ENCODE peak calls at places on chromosomes 4 and X, in five cellular contexts. F, T, W, N and Z are unnamed samples.

GRCh38 chr4:38023347-38024202 is 63.4 kb downstream of the PTTG2 start:
- DNase-seq in F (no peak), T (no peak), W (no peak), N (no peak), Z (peak; percentile 49)

GRCh38 chr4:114378306-114378903 is 220.2 kb upstream of the UGT8 start:
- DNase-seq in F (peak; percentile 22), T (peak; percentile 12), W (peak; percentile 59), N (peak; percentile 34), Z (peak; percentile 32)

GRCh38 chr4:159937595-159937994 is 834.7 kb downstream of the RAPGEF2 start:
- DNase-seq in F (no peak), T (no peak), W (no peak), N (no peak), Z (no peak)

GRCh38 chr4:88866862-88867550 is 169.4 kb upstream of the NAP1L5 start:
- DNase-seq in F (no peak), T (no peak), W (peak; percentile 63), N (no peak), Z (no peak)

GRCh38 chrX:12955882-12956703 is 18.8 kb upstream of the TMSB4X start:
- DNase-seq in F (peak; percentile 59), T (no peak), W (peak; percentile 86), N (peak; percentile 74), Z (no peak)

GRCh38 chrX:139200793-139201192 is 329.7 kb upstream of the F9 start:
- DNase-seq in F (no peak), T (no peak), W (peak; percentile 36), N (peak; percentile 59), Z (no peak)

GRCh38 chr4:173415092-173415491 is 16.2 kb upstream of the SCRG1 start:
- DNase-seq in F (no peak), T (no peak), W (peak; percentile 65), N (no peak), Z (no peak)

GRCh38 chrX:71301195-71301924 is at the start of gene ITGB1BP2:
- DNase-seq in F (peak; percentile 10), T (no peak), W (peak; percentile 27), N (peak; percentile 62), Z (no peak)

GRCh38 chr4:3442959-3443749 is 1.4 kb downstream of the HGFAC start:
- DNase-seq in F (no peak), T (no peak), W (peak; percentile 14), N (no peak), Z (peak; percentile 94)

GRCh38 chrX:155031657-155032056 is 5.0 kb downstream of the FUNDC2 start:
- DNase-seq in F (no peak), T (no peak), W (peak; percentile 5), N (no peak), Z (no peak)

GRCh38 chr4:95188701-95189401 is 359.9 kb downstream of the UNC5C start:
- DNase-seq in F (no peak), T (no peak), W (no peak), N (no peak), Z (no peak)

GRCh38 chrX:39336709-39337294 is 535.5 kb downstream of the MID1IP1 start:
- DNase-seq in F (no peak), T (no peak), W (peak; percentile 15), N (no peak), Z (no peak)

GRCh38 chr4:3387943-3388348 is 53.8 kb upstream of the HGFAC start:
- DNase-seq in F (peak; percentile 42), T (peak; percentile 11), W (peak; percentile 38), N (peak; percentile 30), Z (peak; percentile 44)

GRCh38 chrX:70262952-70263567 is 3.1 kb upstream of the P2RY4 start:
- DNase-seq in F (no peak), T (peak; percentile 3), W (peak; percentile 29), N (peak; percentile 8), Z (peak; percentile 44)

GRCh38 chr4:3436048-3436797 is 5.5 kb upstream of the HGFAC start:
- DNase-seq in F (no peak), T (no peak), W (no peak), N (no peak), Z (no peak)

GRCh38 chr4:126568652-126569580 is 1063.8 kb upstream of the INTU start:
- DNase-seq in F (no peak), T (no peak), W (no peak), N (peak; percentile 2), Z (peak; percentile 15)